ENCODE peak calls at places on chromosomes 2 and 18, in nine cellular contexts. One of them, this sample, is unnamed.

GRCh38 chr18:56861244-56861643 is 210.1 kb downstream of the WDR7 start:
- DNase-seq in HTR-8/SVneo: no peak
- DNase-seq in HFFc6: no peak
- DNase-seq in LoVo: no peak
- DNase-seq in A673: no peak
- DNase-seq in DMS53: no peak
- DNase-seq in stomach: no peak
- DNase-seq in cardiac muscle cell: peak; percentile 49
- DNase-seq in activated naive CD4-positive, alpha-beta T cell: no peak
- DNase-seq in this sample: no peak

GRCh38 chr2:198657520-198658121 is 800.1 kb downstream of the SATB2 start:
- DNase-seq in HTR-8/SVneo: no peak
- DNase-seq in HFFc6: no peak
- DNase-seq in LoVo: peak; percentile 40
- DNase-seq in A673: peak; percentile 52
- DNase-seq in DMS53: peak; percentile 74
- DNase-seq in stomach: no peak
- DNase-seq in cardiac muscle cell: peak; percentile 46
- DNase-seq in activated naive CD4-positive, alpha-beta T cell: no peak
- DNase-seq in this sample: peak; percentile 56

GRCh38 chr2:207772081-207772843 is 2.6 kb upstream of the FZD5 start:
- DNase-seq in HTR-8/SVneo: no peak
- DNase-seq in HFFc6: no peak
- DNase-seq in LoVo: no peak
- DNase-seq in A673: peak; percentile 45
- DNase-seq in DMS53: peak; percentile 29
- DNase-seq in stomach: no peak
- DNase-seq in cardiac muscle cell: no peak
- DNase-seq in activated naive CD4-positive, alpha-beta T cell: no peak
- DNase-seq in this sample: no peak

GRCh38 chr18:36352384-36352783 is 54.9 kb downstream of the FHOD3 start:
- DNase-seq in HTR-8/SVneo: no peak
- DNase-seq in HFFc6: peak; percentile 91
- DNase-seq in LoVo: no peak
- DNase-seq in A673: peak; percentile 37
- DNase-seq in DMS53: no peak
- DNase-seq in stomach: no peak
- DNase-seq in cardiac muscle cell: peak; percentile 39
- DNase-seq in activated naive CD4-positive, alpha-beta T cell: no peak
- DNase-seq in this sample: no peak

GRCh38 chr2:85066874-85067351 is 66.3 kb upstream of the TCF7L1 start:
- DNase-seq in HTR-8/SVneo: peak; percentile 86
- DNase-seq in HFFc6: peak; percentile 72
- DNase-seq in LoVo: peak; percentile 55
- DNase-seq in A673: peak; percentile 82
- DNase-seq in DMS53: peak; percentile 90
- DNase-seq in stomach: peak; percentile 67
- DNase-seq in cardiac muscle cell: peak; percentile 89
- DNase-seq in activated naive CD4-positive, alpha-beta T cell: no peak
- DNase-seq in this sample: peak; percentile 64

GRCh38 chr2:3605013-3605961 is 10.4 kb downstream of the COLEC11 start:
- DNase-seq in HTR-8/SVneo: no peak
- DNase-seq in HFFc6: no peak
- DNase-seq in LoVo: peak; percentile 52
- DNase-seq in A673: peak; percentile 89
- DNase-seq in DMS53: peak; percentile 96
- DNase-seq in stomach: no peak
- DNase-seq in cardiac muscle cell: no peak
- DNase-seq in activated naive CD4-positive, alpha-beta T cell: peak; percentile 8
- DNase-seq in this sample: peak; percentile 46

GRCh38 chr2:71939588-71940535 is 207.8 kb downstream of the CYP26B1 start:
- DNase-seq in HTR-8/SVneo: no peak
- DNase-seq in HFFc6: no peak
- DNase-seq in LoVo: no peak
- DNase-seq in A673: no peak
- DNase-seq in DMS53: no peak
- DNase-seq in stomach: no peak
- DNase-seq in cardiac muscle cell: no peak
- DNase-seq in activated naive CD4-positive, alpha-beta T cell: no peak
- DNase-seq in this sample: peak; percentile 18

GRCh38 chr2:104584393-104584792 is 269.5 kb upstream of the POU3F3 start:
- DNase-seq in HTR-8/SVneo: no peak
- DNase-seq in HFFc6: no peak
- DNase-seq in LoVo: no peak
- DNase-seq in A673: no peak
- DNase-seq in DMS53: no peak
- DNase-seq in stomach: no peak
- DNase-seq in cardiac muscle cell: no peak
- DNase-seq in activated naive CD4-positive, alpha-beta T cell: no peak
- DNase-seq in this sample: no peak

GRCh38 chr2:205539603-205540002 is 142.7 kb upstream of the NRP2 start:
- DNase-seq in HTR-8/SVneo: no peak
- DNase-seq in HFFc6: no peak
- DNase-seq in LoVo: no peak
- DNase-seq in A673: no peak
- DNase-seq in DMS53: peak; percentile 62
- DNase-seq in stomach: no peak
- DNase-seq in cardiac muscle cell: no peak
- DNase-seq in activated naive CD4-positive, alpha-beta T cell: no peak
- DNase-seq in this sample: no peak

GRCh38 chr2:26346454-26347053 is at the start of gene ADGRF3:
- DNase-seq in HTR-8/SVneo: no peak
- DNase-seq in HFFc6: peak; percentile 19
- DNase-seq in LoVo: peak; percentile 57
- DNase-seq in A673: peak; percentile 83
- DNase-seq in DMS53: peak; percentile 82
- DNase-seq in stomach: peak; percentile 65
- DNase-seq in cardiac muscle cell: peak; percentile 68
- DNase-seq in activated naive CD4-positive, alpha-beta T cell: peak; percentile 27
- DNase-seq in this sample: peak; percentile 80

This sample was measured in colonic mucosa.